ENCODE peak calls at places on chromosome 14, in eight cellular contexts. N is stimulated activated CD8-positive, alpha-beta memory T cell treated with anti-CD3 and anti-CD28 coated beads, Interleukin-7, amount 100 ng/mL, for 1 hour; Z is midbrain; C is ascending aorta; I is left ventricle myocardium inferior; M is 8988T; Q is RPMI7951; X is anterior cingulate cortex. U is an unnamed sample.

GRCh38 chr14:68110989-68111704 is 291.6 kb downstream of the RAD51B start:
- DNase-seq in X (no peak), C (no peak), I (no peak), N (no peak), M (no peak), Q (peak), Z (no peak), U (no peak)

GRCh38 chr14:49553106-49553505 is 33.1 kb downstream of the RPS29 start:
- DNase-seq in I (no peak), Q (no peak), Z (no peak), N (no peak), X (no peak), M (no peak), C (no peak), U (no peak)

GRCh38 chr14:76589246-76589645 is 172.0 kb upstream of the VASH1 start:
- DNase-seq in Q (no peak), C (no peak), X (no peak), I (no peak), M (no peak), Z (no peak), N (no peak), U (no peak)

GRCh38 chr14:94382684-94383663 is 5.4 kb downstream of the SERPINA1 start:
- DNase-seq in Q (no peak), Z (no peak), M (no peak), X (no peak), I (no peak), N (no peak), C (no peak), U (no peak)

GRCh38 chr14:106286697-106287290 is 760.4 kb downstream of the TMEM121 start:
- DNase-seq in C (no peak), N (no peak), Z (no peak), M (no peak), X (no peak), Q (no peak), I (no peak), U (no peak)

GRCh38 chr14:104735830-104736642 is 12.0 kb downstream of the ADSS1 start:
- DNase-seq in C (peak), I (peak), X (peak), N (no peak), Q (peak), M (no peak), Z (peak), U (peak)

GRCh38 chr14:76964695-76965094 is 63.8 kb downstream of the IRF2BPL start:
- DNase-seq in C (no peak), X (no peak), M (no peak), N (no peak), Z (no peak), I (no peak), Q (no peak), U (no peak)

GRCh38 chr14:102182190-102182589 is 42.5 kb downstream of the WDR20 start:
- DNase-seq in M (no peak), Z (peak), C (no peak), N (no peak), Q (peak), X (no peak), I (no peak), U (no peak)

GRCh38 chr14:70753518-70753953 is 55.8 kb downstream of the MAP3K9 start:
- DNase-seq in N (no peak), Q (no peak), M (no peak), C (no peak), I (no peak), Z (no peak), X (no peak), U (no peak)

GRCh38 chr14:47917344-47917954 is 242.0 kb upstream of the MDGA2 start:
- DNase-seq in M (no peak), Z (peak), Q (peak), C (no peak), X (peak), N (no peak), I (no peak), U (peak)

GRCh38 chr14:24260026-24260779 is 2.8 kb downstream of the TGM1 start:
- DNase-seq in N (no peak), I (no peak), Z (no peak), Q (no peak), C (no peak), M (no peak), X (no peak), U (no peak)

GRCh38 chr14:52683985-52684520 is 11.3 kb downstream of the ERO1A start:
- DNase-seq in X (no peak), Z (no peak), I (no peak), Q (no peak), N (no peak), M (no peak), C (no peak), U (no peak)

GRCh38 chr14:102873546-102874061 is 48.9 kb upstream of the AMN start:
- DNase-seq in N (no peak), I (no peak), X (no peak), Z (no peak), C (no peak), M (no peak), Q (no peak), U (no peak)

GRCh38 chr14:92937229-92937937 is 14.4 kb downstream of the CHGA start:
- DNase-seq in M (no peak), C (no peak), Z (no peak), X (no peak), I (no peak), Q (no peak), N (no peak), U (no peak)

GRCh38 chr14:20679907-20680306 is 4.5 kb upstream of the RNASE4 start:
- DNase-seq in X (peak), Q (peak), I (no peak), M (no peak), C (no peak), Z (peak), N (no peak), U (peak)

GRCh38 chr14:90355540-90356518 is 24.1 kb upstream of the NRDE2 start:
- DNase-seq in Q (peak), N (no peak), C (no peak), M (no peak), I (no peak), Z (no peak), X (no peak), U (no peak)

GRCh38 chr14:81211844-81212243 is 8.9 kb downstream of the GTF2A1 start:
- DNase-seq in Z (peak), M (no peak), X (peak), Q (peak), N (no peak), C (no peak), I (peak), U (peak)

GRCh38 chr14:85501751-85502150 is 28.2 kb upstream of the FLRT2 start:
- DNase-seq in Q (no peak), Z (no peak), X (no peak), I (no peak), M (no peak), N (no peak), C (no peak), U (no peak)

GRCh38 chr14:65536781-65537423 is 124.4 kb downstream of the FUT8 start:
- DNase-seq in X (no peak), M (no peak), Z (no peak), C (no peak), N (no peak), I (no peak), Q (no peak), U (no peak)

GRCh38 chr14:26173581-26173980 is 424.3 kb downstream of the NOVA1 start:
- DNase-seq in I (no peak), N (no peak), X (no peak), Q (no peak), C (no peak), M (no peak), Z (no peak), U (no peak)

U was measured in Ammon's horn.